ENCODE peak calls at places on chromosome X, in six cellular contexts. V is GM23248, L is RPMI7951, S is left colon, C is endothelial cell, G is tibial nerve. F is an unnamed sample.

GRCh38 chrX:149950681-149951080 is 12.4 kb upstream of the EOLA2 start:
- DNase-seq in V (peak; percentile 60), L (peak; percentile 57), S (no peak), C (no peak), G (peak; percentile 49), F (peak; percentile 55)

GRCh38 chrX:13491061-13491460 is 78.3 kb upstream of the EGFL6 start:
- DNase-seq in V (no peak), L (no peak), S (no peak), C (no peak), G (no peak), F (no peak)

GRCh38 chrX:16386126-16386525 is 218.8 kb downstream of the MAGEB17 start:
- DNase-seq in V (no peak), L (no peak), S (no peak), C (no peak), G (no peak), F (no peak)

GRCh38 chrX:99301990-99302389 is 1108.1 kb downstream of the PCDH19 start:
- DNase-seq in V (peak; percentile 2), L (no peak), S (no peak), C (no peak), G (no peak), F (no peak)

GRCh38 chrX:72001471-72001870 is 90.8 kb downstream of the NHSL2 start:
- DNase-seq in V (no peak), L (no peak), S (no peak), C (peak; percentile 12), G (no peak), F (no peak)

GRCh38 chrX:120791013-120791643 is 84.5 kb downstream of the CT47B1 start:
- DNase-seq in V (peak; percentile 83), L (peak; percentile 85), S (peak; percentile 7), C (no peak), G (peak; percentile 24), F (no peak)

GRCh38 chrX:56792270-56793111 is 63.4 kb downstream of the NBDY start:
- DNase-seq in V (no peak), L (no peak), S (no peak), C (no peak), G (no peak), F (no peak)

GRCh38 chrX:15151267-15152196 is 118.4 kb downstream of the ASB9 start:
- DNase-seq in V (peak; percentile 2), L (peak; percentile 31), S (no peak), C (no peak), G (no peak), F (no peak)

GRCh38 chrX:20515841-20516461 is 249.2 kb upstream of the RPS6KA3 start:
- DNase-seq in V (peak; percentile 85), L (peak; percentile 94), S (no peak), C (no peak), G (no peak), F (no peak)

GRCh38 chrX:34638116-34638515 is 19.0 kb downstream of the TMEM47 start:
- DNase-seq in V (peak; percentile 44), L (peak; percentile 49), S (no peak), C (peak; percentile 19), G (peak; percentile 32), F (peak; percentile 8)

GRCh38 chrX:39487166-39488006 is 610.4 kb downstream of the BCOR start:
- DNase-seq in V (no peak), L (peak; percentile 39), S (no peak), C (no peak), G (no peak), F (no peak)

GRCh38 chrX:23554304-23554703 is 113.0 kb upstream of the PRDX4 start:
- DNase-seq in V (peak; percentile 53), L (peak; percentile 53), S (no peak), C (no peak), G (peak; percentile 19), F (peak; percentile 55)

GRCh38 chrX:155262970-155263754 is 1.1 kb downstream of the RAB39B start:
- DNase-seq in V (peak; percentile 2), L (no peak), S (no peak), C (no peak), G (no peak), F (no peak)

GRCh38 chrX:9573282-9574106 is 108.6 kb downstream of the TBL1X start:
- DNase-seq in V (no peak), L (no peak), S (peak; percentile 21), C (no peak), G (no peak), F (no peak)

GRCh38 chrX:71910526-71911022 is at the start of gene NHSL2:
- DNase-seq in V (peak; percentile 57), L (no peak), S (no peak), C (peak; percentile 36), G (no peak), F (no peak)

GRCh38 chrX:9635805-9636204 is 129.8 kb downstream of the GPR143 start:
- DNase-seq in V (peak; percentile 19), L (peak; percentile 59), S (no peak), C (no peak), G (no peak), F (no peak)

GRCh38 chrX:9188117-9188516 is 154.2 kb upstream of the FAM9B start:
- DNase-seq in V (no peak), L (no peak), S (no peak), C (no peak), G (no peak), F (no peak)

GRCh38 chrX:40179333-40179732 is 81.6 kb upstream of the BCOR start:
- DNase-seq in V (no peak), L (no peak), S (no peak), C (peak; percentile 14), G (no peak), F (no peak)

GRCh38 chrX:78555401-78555980 is 103.6 kb downstream of the RTL3 start:
- DNase-seq in V (peak; percentile 21), L (peak; percentile 13), S (no peak), C (no peak), G (no peak), F (no peak)

GRCh38 chrX:134836497-134836968 is 154.3 kb upstream of the SMIM10 start:
- DNase-seq in V (peak; percentile 17), L (peak; percentile 23), S (no peak), C (no peak), G (no peak), F (no peak)

GRCh38 chrX:16196829-16197228 is 29.5 kb downstream of the MAGEB17 start:
- DNase-seq in V (no peak), L (peak; percentile 46), S (no peak), C (no peak), G (no peak), F (no peak)

GRCh38 chrX:25968920-25969319 is 169.2 kb upstream of the MAGEB18 start:
- DNase-seq in V (no peak), L (no peak), S (no peak), C (peak; percentile 52), G (no peak), F (peak; percentile 17)

GRCh38 chrX:103540145-103540544 is 20.9 kb upstream of the RAB40A start:
- DNase-seq in V (peak; percentile 74), L (peak; percentile 23), S (no peak), C (no peak), G (no peak), F (no peak)

GRCh38 chrX:70434914-70435586 is 9.6 kb upstream of the DLG3 start:
- DNase-seq in V (peak; percentile 30), L (peak; percentile 82), S (no peak), C (no peak), G (no peak), F (no peak)

GRCh38 chrX:50799531-50799961 is 14.4 kb downstream of the SHROOM4 start:
- DNase-seq in V (peak; percentile 49), L (no peak), S (peak; percentile 6), C (no peak), G (no peak), F (no peak)

GRCh38 chrX:129574214-129574613 is 34.2 kb downstream of the OCRL start:
- DNase-seq in V (no peak), L (no peak), S (no peak), C (no peak), G (no peak), F (no peak)

GRCh38 chrX:142998447-142999208 is 27.1 kb upstream of the SPANXN4 start:
- DNase-seq in V (no peak), L (no peak), S (no peak), C (no peak), G (no peak), F (no peak)

GRCh38 chrX:49838374-49838773 is 9.3 kb downstream of the PAGE4 start:
- DNase-seq in V (peak; percentile 40), L (peak; percentile 44), S (peak; percentile 14), C (peak; percentile 24), G (peak; percentile 25), F (peak; percentile 4)

GRCh38 chrX:54496517-54496852 is 451 bp upstream of the FGD1 start:
- DNase-seq in V (no peak), L (no peak), S (no peak), C (no peak), G (no peak), F (no peak)

GRCh38 chrX:37746268-37746931 is 33.5 kb upstream of the CYBB start:
- DNase-seq in V (no peak), L (peak; percentile 72), S (no peak), C (no peak), G (no peak), F (no peak)

GRCh38 chrX:122184791-122185190 is 999.3 kb upstream of the GRIA3 start:
- DNase-seq in V (no peak), L (no peak), S (no peak), C (no peak), G (no peak), F (no peak)

GRCh38 chrX:12488781-12489180 is 302.4 kb upstream of the PRPS2 start:
- DNase-seq in V (no peak), L (no peak), S (no peak), C (no peak), G (no peak), F (no peak)

GRCh38 chrX:31608651-31609050 is 536.8 kb upstream of the FTHL17 start:
- DNase-seq in V (no peak), L (no peak), S (no peak), C (no peak), G (no peak), F (no peak)

GRCh38 chrX:1391707-1392375 is at the start of gene SLC25A6:
- DNase-seq in V (peak; percentile 99), L (peak; percentile 91), S (peak; percentile 99), C (peak; percentile 99), G (peak; percentile 96), F (no peak)

GRCh38 chrX:154444001-154444754 is at the start of gene FAM50A:
- DNase-seq in V (peak; percentile 87), L (peak; percentile 60), S (peak; percentile 87), C (peak; percentile 60), G (peak; percentile 67), F (peak; percentile 2)

GRCh38 chrX:87583679-87584078 is 66.1 kb downstream of the KLHL4 start:
- DNase-seq in V (peak; percentile 0), L (peak; percentile 3), S (peak; percentile 22), C (peak; percentile 21), G (no peak), F (no peak)

GRCh38 chrX:154051210-154051810 is 31.6 kb upstream of the IRAK1 start:
- DNase-seq in V (peak; percentile 67), L (peak; percentile 44), S (peak; percentile 90), C (peak; percentile 59), G (peak; percentile 93), F (peak; percentile 23)

GRCh38 chrX:40468033-40468979 is 112.5 kb upstream of the ATP6AP2 start:
- DNase-seq in V (peak; percentile 45), L (peak; percentile 72), S (peak; percentile 48), C (no peak), G (peak; percentile 46), F (peak; percentile 2)

F was measured in NCI-H446.